ENCODE peak calls at places on chromosomes 6 and 20, in nine cellular contexts. O is mesendoderm; Z is PC-3; E is mammary epithelial cell; A is CD8-positive, alpha-beta memory T cell; J is neural progenitor cell; Q is cardiac muscle cell; W is K562; C is aorta. G is an unnamed sample. For H3K27me3 and H3K4me1, the result is how much of the 10 kb centered on the place peaks cover.

GRCh38 chr20:10653593-10654288 is 20.1 kb downstream of the JAG1 start:
- DNase-seq in W (no peak), O (no peak), C (no peak), Q (peak), J (no peak), A (no peak), Z (no peak), E (no peak), G (no peak)

GRCh38 chr6:116438590-116439448 is 22.4 kb upstream of the CALHM6 start:
- DNase-seq in E (no peak), J (no peak), Z (no peak), Q (no peak), C (no peak), A (no peak), O (no peak), W (no peak), G (no peak)

GRCh38 chr6:40848868-40849524 is 190.0 kb downstream of the UNC5CL start:
- DNase-seq in O (no peak), Q (no peak), J (no peak), A (no peak), W (no peak), E (no peak), C (no peak), Z (no peak), G (no peak)

GRCh38 chr6:15672291-15672690 is 9.5 kb upstream of the DTNBP1 start:
- DNase-seq in J (no peak), E (no peak), Z (peak), O (no peak), Q (no peak), C (no peak), A (no peak), W (no peak), G (no peak)

GRCh38 chr20:36130316-36130865 is 24.1 kb upstream of the EPB41L1 start:
- DNase-seq in Z (no peak), E (no peak), C (no peak), Q (no peak), J (no peak), W (no peak), A (no peak), O (no peak), G (no peak)

GRCh38 chr20:37919389-37920040 is 16.6 kb downstream of the VSTM2L start:
- DNase-seq in Q (no peak), O (no peak), A (no peak), W (no peak), E (no peak), C (no peak), J (peak), Z (no peak), G (no peak)

GRCh38 chr20:44580581-44581268 is 1.7 kb upstream of the PKIG start:
- DNase-seq in O (no peak), Q (no peak), A (no peak), Z (peak), W (no peak), E (no peak), J (no peak), C (no peak), G (no peak)

GRCh38 chr6:135535989-135536414 is 38.5 kb upstream of the AHI1 start:
- DNase-seq in A (no peak), J (peak), O (peak), Q (peak), C (no peak), E (peak), Z (peak), W (peak), G (no peak)

GRCh38 chr6:6980999-6981581 is 126.7 kb upstream of the RREB1 start:
- DNase-seq in E (no peak), C (no peak), Z (no peak), O (no peak), W (no peak), A (no peak), Q (no peak), J (no peak), G (no peak)

GRCh38 chr6:14857501-14857900 is 388.4 kb upstream of the JARID2 start:
- DNase-seq in Z (no peak), A (peak), W (no peak), C (peak), O (no peak), J (no peak), E (no peak), Q (no peak), G (peak)

GRCh38 chr20:6976096-6976495 is 208.6 kb downstream of the BMP2 start:
- DNase-seq in Z (peak), Q (no peak), O (no peak), A (no peak), E (no peak), C (no peak), J (no peak), W (no peak), G (no peak)

GRCh38 chr6:105988321-105988720 is 97.8 kb upstream of the PRDM1 start:
- DNase-seq in Z (no peak), C (no peak), J (no peak), W (no peak), A (no peak), E (no peak), O (no peak), Q (no peak), G (no peak)
- H3K27me3 ChIP-seq in Z (under half), C (under half), J (half or more), W (under half), A (under half), E (under half), O (under half), Q (half or more), G (half or more)

GRCh38 chr6:311679-312220 is 19.5 kb downstream of the DUSP22 start:
- DNase-seq in C (no peak), A (no peak), E (no peak), Z (no peak), O (no peak), Q (no peak), W (no peak), J (no peak), G (no peak)
- H3K4me1 ChIP-seq in C (under half), A (under half), E (under half), Z (under half), O (under half), Q (under half), W (under half), J (under half), G (under half)

GRCh38 chr6:2426561-2427340 is 181.3 kb upstream of the GMDS start:
- DNase-seq in Q (peak), A (no peak), W (no peak), J (no peak), C (no peak), O (no peak), Z (no peak), E (no peak), G (no peak)
- H3K27ac ChIP-seq in Q (no peak), A (no peak), W (no peak), J (no peak), C (no peak), O (no peak), Z (no peak), E (no peak), G (no peak)

GRCh38 chr6:30424549-30424948 is 64.8 kb upstream of the HLA-E start:
- DNase-seq in C (no peak), W (no peak), J (no peak), Q (no peak), O (no peak), A (no peak), Z (no peak), E (no peak), G (no peak)
- H3K27me3 ChIP-seq in C (under half), W (under half), J (half or more), Q (under half), O (under half), A (under half), Z (under half), E (under half), G (under half)

GRCh38 chr6:18206591-18206990 is 51.4 kb downstream of the KDM1B start:
- DNase-seq in E (no peak), W (no peak), C (no peak), Q (no peak), A (no peak), O (no peak), J (no peak), Z (no peak), G (no peak)
- H3K4me1 ChIP-seq in E (under half), W (under half), C (under half), Q (under half), A (under half), O (under half), J (under half), Z (under half), G (under half)

GRCh38 chr20:34268851-34269668 is 27.8 kb downstream of the ASIP start:
- DNase-seq in C (peak), Z (no peak), W (no peak), Q (peak), J (peak), E (no peak), A (no peak), O (peak), G (peak)

GRCh38 chr20:34274694-34275093 is 28.5 kb downstream of the AHCY start:
- DNase-seq in Q (no peak), A (no peak), C (no peak), O (no peak), J (no peak), E (no peak), W (no peak), Z (no peak), G (no peak)

GRCh38 chr20:34268145-34268544 is 26.9 kb downstream of the ASIP start:
- DNase-seq in Q (no peak), Z (no peak), W (no peak), C (peak), O (no peak), E (no peak), J (no peak), A (no peak), G (no peak)

GRCh38 chr20:34271961-34272360 is 30.7 kb downstream of the ASIP start:
- DNase-seq in A (no peak), Z (peak), Q (peak), W (no peak), J (no peak), C (no peak), O (no peak), E (peak), G (no peak)

GRCh38 chr20:34269996-34270627 is 28.9 kb downstream of the ASIP start:
- DNase-seq in E (no peak), C (no peak), W (no peak), Q (peak), A (no peak), O (no peak), Z (no peak), J (no peak), G (no peak)
- H3K27ac ChIP-seq in E (no peak), C (no peak), W (no peak), Q (no peak), A (no peak), O (no peak), Z (no peak), J (no peak), G (no peak)

G was measured in lower lobe of right lung.